ENCODE peak calls at places on chromosomes 1 and 21, in six cellular contexts. One of them, this sample, is unnamed.

GRCh38 chr1:156291226-156292061 is 4.0 kb downstream of the GLMP start:
- DNase-seq in GF-D8: no peak
- DNase-seq in body of pancreas: peak; percentile 94
- DNase-seq in activated CD4-positive, CD25-positive, alpha-beta regulatory T cell treated with anti-CD3 and anti-CD28 coated beads, Interleukin-2, amount 50 U/mL, for 16 hours: no peak
- DNase-seq in stimulated activated CD4-positive, alpha-beta T cell treated with anti-CD3 and anti-CD28 coated beads, TNF-alpha, amount 100 ng/mL, for 48 hours: no peak
- DNase-seq in globus pallidus: peak; percentile 86
- DNase-seq in this sample: no peak

GRCh38 chr1:170321113-170321512 is 175.4 kb downstream of the NTMT2 start:
- DNase-seq in activated CD4-positive, CD25-positive, alpha-beta regulatory T cell treated with anti-CD3 and anti-CD28 coated beads, Interleukin-2, amount 50 U/mL, for 16 hours: no peak
- DNase-seq in GF-D8: no peak
- DNase-seq in globus pallidus: no peak
- DNase-seq in stimulated activated CD4-positive, alpha-beta T cell treated with anti-CD3 and anti-CD28 coated beads, TNF-alpha, amount 100 ng/mL, for 48 hours: no peak
- DNase-seq in body of pancreas: no peak
- DNase-seq in this sample: no peak

GRCh38 chr1:89565521-89565920 is 40.9 kb downstream of the LRRC8B start:
- DNase-seq in body of pancreas: no peak
- DNase-seq in stimulated activated CD4-positive, alpha-beta T cell treated with anti-CD3 and anti-CD28 coated beads, TNF-alpha, amount 100 ng/mL, for 48 hours: no peak
- DNase-seq in activated CD4-positive, CD25-positive, alpha-beta regulatory T cell treated with anti-CD3 and anti-CD28 coated beads, Interleukin-2, amount 50 U/mL, for 16 hours: no peak
- DNase-seq in globus pallidus: no peak
- DNase-seq in GF-D8: no peak
- DNase-seq in this sample: no peak

GRCh38 chr1:40703316-40703715 is 11.8 kb downstream of the NFYC start:
- DNase-seq in body of pancreas: no peak
- DNase-seq in GF-D8: no peak
- DNase-seq in activated CD4-positive, CD25-positive, alpha-beta regulatory T cell treated with anti-CD3 and anti-CD28 coated beads, Interleukin-2, amount 50 U/mL, for 16 hours: no peak
- DNase-seq in globus pallidus: no peak
- DNase-seq in stimulated activated CD4-positive, alpha-beta T cell treated with anti-CD3 and anti-CD28 coated beads, TNF-alpha, amount 100 ng/mL, for 48 hours: no peak
- DNase-seq in this sample: no peak

GRCh38 chr1:215650446-215651149 is 83.5 kb downstream of the KCTD3 start:
- DNase-seq in globus pallidus: no peak
- DNase-seq in body of pancreas: no peak
- DNase-seq in stimulated activated CD4-positive, alpha-beta T cell treated with anti-CD3 and anti-CD28 coated beads, TNF-alpha, amount 100 ng/mL, for 48 hours: no peak
- DNase-seq in activated CD4-positive, CD25-positive, alpha-beta regulatory T cell treated with anti-CD3 and anti-CD28 coated beads, Interleukin-2, amount 50 U/mL, for 16 hours: no peak
- DNase-seq in GF-D8: no peak
- DNase-seq in this sample: no peak

GRCh38 chr1:13838236-13838635 is 138.2 kb downstream of the PRDM2 start:
- DNase-seq in GF-D8: no peak
- DNase-seq in stimulated activated CD4-positive, alpha-beta T cell treated with anti-CD3 and anti-CD28 coated beads, TNF-alpha, amount 100 ng/mL, for 48 hours: no peak
- DNase-seq in activated CD4-positive, CD25-positive, alpha-beta regulatory T cell treated with anti-CD3 and anti-CD28 coated beads, Interleukin-2, amount 50 U/mL, for 16 hours: no peak
- DNase-seq in body of pancreas: no peak
- DNase-seq in globus pallidus: no peak
- DNase-seq in this sample: no peak

GRCh38 chr1:184684285-184685077 is 70.2 kb downstream of the EDEM3 start:
- DNase-seq in GF-D8: no peak
- DNase-seq in stimulated activated CD4-positive, alpha-beta T cell treated with anti-CD3 and anti-CD28 coated beads, TNF-alpha, amount 100 ng/mL, for 48 hours: no peak
- DNase-seq in globus pallidus: peak; percentile 47
- DNase-seq in body of pancreas: no peak
- DNase-seq in activated CD4-positive, CD25-positive, alpha-beta regulatory T cell treated with anti-CD3 and anti-CD28 coated beads, Interleukin-2, amount 50 U/mL, for 16 hours: no peak
- DNase-seq in this sample: no peak

GRCh38 chr1:62484824-62485468 is 48.1 kb downstream of the USP1 start:
- DNase-seq in body of pancreas: no peak
- DNase-seq in activated CD4-positive, CD25-positive, alpha-beta regulatory T cell treated with anti-CD3 and anti-CD28 coated beads, Interleukin-2, amount 50 U/mL, for 16 hours: no peak
- DNase-seq in stimulated activated CD4-positive, alpha-beta T cell treated with anti-CD3 and anti-CD28 coated beads, TNF-alpha, amount 100 ng/mL, for 48 hours: no peak
- DNase-seq in GF-D8: no peak
- DNase-seq in globus pallidus: no peak
- DNase-seq in this sample: no peak

GRCh38 chr1:41480204-41481108 is 4.0 kb downstream of the EDN2 start:
- DNase-seq in activated CD4-positive, CD25-positive, alpha-beta regulatory T cell treated with anti-CD3 and anti-CD28 coated beads, Interleukin-2, amount 50 U/mL, for 16 hours: no peak
- DNase-seq in stimulated activated CD4-positive, alpha-beta T cell treated with anti-CD3 and anti-CD28 coated beads, TNF-alpha, amount 100 ng/mL, for 48 hours: no peak
- DNase-seq in GF-D8: no peak
- DNase-seq in globus pallidus: no peak
- DNase-seq in body of pancreas: no peak
- DNase-seq in this sample: no peak

GRCh38 chr1:181397841-181398240 is 85.5 kb upstream of the CACNA1E start:
- DNase-seq in GF-D8: no peak
- DNase-seq in globus pallidus: no peak
- DNase-seq in stimulated activated CD4-positive, alpha-beta T cell treated with anti-CD3 and anti-CD28 coated beads, TNF-alpha, amount 100 ng/mL, for 48 hours: no peak
- DNase-seq in activated CD4-positive, CD25-positive, alpha-beta regulatory T cell treated with anti-CD3 and anti-CD28 coated beads, Interleukin-2, amount 50 U/mL, for 16 hours: no peak
- DNase-seq in body of pancreas: peak; percentile 38
- DNase-seq in this sample: peak; percentile 65

GRCh38 chr1:235325139-235325538 is 2.8 kb downstream of the ARID4B start:
- DNase-seq in globus pallidus: no peak
- DNase-seq in activated CD4-positive, CD25-positive, alpha-beta regulatory T cell treated with anti-CD3 and anti-CD28 coated beads, Interleukin-2, amount 50 U/mL, for 16 hours: no peak
- DNase-seq in stimulated activated CD4-positive, alpha-beta T cell treated with anti-CD3 and anti-CD28 coated beads, TNF-alpha, amount 100 ng/mL, for 48 hours: no peak
- DNase-seq in body of pancreas: no peak
- DNase-seq in GF-D8: no peak
- DNase-seq in this sample: no peak

GRCh38 chr1:71298633-71299032 is 217.8 kb upstream of the ZRANB2 start:
- DNase-seq in stimulated activated CD4-positive, alpha-beta T cell treated with anti-CD3 and anti-CD28 coated beads, TNF-alpha, amount 100 ng/mL, for 48 hours: no peak
- DNase-seq in globus pallidus: no peak
- DNase-seq in GF-D8: no peak
- DNase-seq in activated CD4-positive, CD25-positive, alpha-beta regulatory T cell treated with anti-CD3 and anti-CD28 coated beads, Interleukin-2, amount 50 U/mL, for 16 hours: no peak
- DNase-seq in body of pancreas: no peak
- DNase-seq in this sample: no peak

GRCh38 chr1:47179023-47179987 is 10.5 kb downstream of the PDZK1IP1 start:
- DNase-seq in body of pancreas: peak; percentile 91
- DNase-seq in globus pallidus: peak; percentile 70
- DNase-seq in stimulated activated CD4-positive, alpha-beta T cell treated with anti-CD3 and anti-CD28 coated beads, TNF-alpha, amount 100 ng/mL, for 48 hours: peak; percentile 61
- DNase-seq in GF-D8: peak; percentile 63
- DNase-seq in activated CD4-positive, CD25-positive, alpha-beta regulatory T cell treated with anti-CD3 and anti-CD28 coated beads, Interleukin-2, amount 50 U/mL, for 16 hours: peak; percentile 41
- DNase-seq in this sample: peak; percentile 85

GRCh38 chr1:90198616-90199015 is 203.7 kb downstream of the ZNF326 start:
- DNase-seq in stimulated activated CD4-positive, alpha-beta T cell treated with anti-CD3 and anti-CD28 coated beads, TNF-alpha, amount 100 ng/mL, for 48 hours: no peak
- DNase-seq in GF-D8: no peak
- DNase-seq in globus pallidus: no peak
- DNase-seq in body of pancreas: no peak
- DNase-seq in activated CD4-positive, CD25-positive, alpha-beta regulatory T cell treated with anti-CD3 and anti-CD28 coated beads, Interleukin-2, amount 50 U/mL, for 16 hours: no peak
- DNase-seq in this sample: no peak

GRCh38 chr1:2534775-2535387 is 4.8 kb upstream of the HES5 start:
- DNase-seq in body of pancreas: no peak
- DNase-seq in globus pallidus: no peak
- DNase-seq in stimulated activated CD4-positive, alpha-beta T cell treated with anti-CD3 and anti-CD28 coated beads, TNF-alpha, amount 100 ng/mL, for 48 hours: no peak
- DNase-seq in GF-D8: no peak
- DNase-seq in activated CD4-positive, CD25-positive, alpha-beta regulatory T cell treated with anti-CD3 and anti-CD28 coated beads, Interleukin-2, amount 50 U/mL, for 16 hours: no peak
- DNase-seq in this sample: no peak

GRCh38 chr1:167220537-167221125 is at the start of gene POU2F1:
- DNase-seq in stimulated activated CD4-positive, alpha-beta T cell treated with anti-CD3 and anti-CD28 coated beads, TNF-alpha, amount 100 ng/mL, for 48 hours: peak; percentile 96
- DNase-seq in activated CD4-positive, CD25-positive, alpha-beta regulatory T cell treated with anti-CD3 and anti-CD28 coated beads, Interleukin-2, amount 50 U/mL, for 16 hours: peak; percentile 99
- DNase-seq in globus pallidus: peak; percentile 99
- DNase-seq in body of pancreas: peak; percentile 99
- DNase-seq in GF-D8: peak; percentile 95
- DNase-seq in this sample: peak; percentile 99

GRCh38 chr1:93774707-93775106 is 93.1 kb upstream of the BCAR3 start:
- DNase-seq in stimulated activated CD4-positive, alpha-beta T cell treated with anti-CD3 and anti-CD28 coated beads, TNF-alpha, amount 100 ng/mL, for 48 hours: no peak
- DNase-seq in GF-D8: no peak
- DNase-seq in body of pancreas: no peak
- DNase-seq in globus pallidus: no peak
- DNase-seq in activated CD4-positive, CD25-positive, alpha-beta regulatory T cell treated with anti-CD3 and anti-CD28 coated beads, Interleukin-2, amount 50 U/mL, for 16 hours: no peak
- DNase-seq in this sample: no peak

GRCh38 chr1:1629430-1630190 is 2.4 kb upstream of the MMP23B start:
- DNase-seq in GF-D8: no peak
- DNase-seq in body of pancreas: no peak
- DNase-seq in activated CD4-positive, CD25-positive, alpha-beta regulatory T cell treated with anti-CD3 and anti-CD28 coated beads, Interleukin-2, amount 50 U/mL, for 16 hours: peak; percentile 44
- DNase-seq in globus pallidus: no peak
- DNase-seq in stimulated activated CD4-positive, alpha-beta T cell treated with anti-CD3 and anti-CD28 coated beads, TNF-alpha, amount 100 ng/mL, for 48 hours: no peak
- DNase-seq in this sample: peak; percentile 85

GRCh38 chr1:244866355-244866754 is 2.0 kb upstream of the HNRNPU start:
- DNase-seq in body of pancreas: no peak
- DNase-seq in activated CD4-positive, CD25-positive, alpha-beta regulatory T cell treated with anti-CD3 and anti-CD28 coated beads, Interleukin-2, amount 50 U/mL, for 16 hours: no peak
- DNase-seq in stimulated activated CD4-positive, alpha-beta T cell treated with anti-CD3 and anti-CD28 coated beads, TNF-alpha, amount 100 ng/mL, for 48 hours: no peak
- DNase-seq in GF-D8: no peak
- DNase-seq in globus pallidus: no peak
- DNase-seq in this sample: no peak

GRCh38 chr1:16046865-16047264 is 3.3 kb downstream of the CLCNKB start:
- DNase-seq in body of pancreas: no peak
- DNase-seq in globus pallidus: no peak
- DNase-seq in stimulated activated CD4-positive, alpha-beta T cell treated with anti-CD3 and anti-CD28 coated beads, TNF-alpha, amount 100 ng/mL, for 48 hours: no peak
- DNase-seq in GF-D8: no peak
- DNase-seq in activated CD4-positive, CD25-positive, alpha-beta regulatory T cell treated with anti-CD3 and anti-CD28 coated beads, Interleukin-2, amount 50 U/mL, for 16 hours: no peak
- DNase-seq in this sample: no peak

GRCh38 chr1:85830837-85831236 is 122.6 kb upstream of the ZNHIT6 start:
- DNase-seq in body of pancreas: no peak
- DNase-seq in stimulated activated CD4-positive, alpha-beta T cell treated with anti-CD3 and anti-CD28 coated beads, TNF-alpha, amount 100 ng/mL, for 48 hours: no peak
- DNase-seq in GF-D8: no peak
- DNase-seq in globus pallidus: no peak
- DNase-seq in activated CD4-positive, CD25-positive, alpha-beta regulatory T cell treated with anti-CD3 and anti-CD28 coated beads, Interleukin-2, amount 50 U/mL, for 16 hours: no peak
- DNase-seq in this sample: no peak

GRCh38 chr1:225629483-225629882 is 23.4 kb downstream of the ENAH start:
- DNase-seq in activated CD4-positive, CD25-positive, alpha-beta regulatory T cell treated with anti-CD3 and anti-CD28 coated beads, Interleukin-2, amount 50 U/mL, for 16 hours: no peak
- DNase-seq in GF-D8: no peak
- DNase-seq in stimulated activated CD4-positive, alpha-beta T cell treated with anti-CD3 and anti-CD28 coated beads, TNF-alpha, amount 100 ng/mL, for 48 hours: no peak
- DNase-seq in globus pallidus: no peak
- DNase-seq in body of pancreas: no peak
- DNase-seq in this sample: no peak

GRCh38 chr1:201553496-201554166 is 14.7 kb downstream of the NAV1 start:
- DNase-seq in globus pallidus: no peak
- DNase-seq in body of pancreas: no peak
- DNase-seq in activated CD4-positive, CD25-positive, alpha-beta regulatory T cell treated with anti-CD3 and anti-CD28 coated beads, Interleukin-2, amount 50 U/mL, for 16 hours: no peak
- DNase-seq in GF-D8: no peak
- DNase-seq in stimulated activated CD4-positive, alpha-beta T cell treated with anti-CD3 and anti-CD28 coated beads, TNF-alpha, amount 100 ng/mL, for 48 hours: no peak
- DNase-seq in this sample: no peak

GRCh38 chr1:6224733-6225132 is 11.0 kb downstream of the ICMT start:
- DNase-seq in GF-D8: no peak
- DNase-seq in body of pancreas: no peak
- DNase-seq in stimulated activated CD4-positive, alpha-beta T cell treated with anti-CD3 and anti-CD28 coated beads, TNF-alpha, amount 100 ng/mL, for 48 hours: no peak
- DNase-seq in globus pallidus: no peak
- DNase-seq in activated CD4-positive, CD25-positive, alpha-beta regulatory T cell treated with anti-CD3 and anti-CD28 coated beads, Interleukin-2, amount 50 U/mL, for 16 hours: no peak
- DNase-seq in this sample: no peak

GRCh38 chr21:31558839-31559367 is 100.6 kb upstream of the SOD1 start:
- DNase-seq in activated CD4-positive, CD25-positive, alpha-beta regulatory T cell treated with anti-CD3 and anti-CD28 coated beads, Interleukin-2, amount 50 U/mL, for 16 hours: peak; percentile 73
- DNase-seq in stimulated activated CD4-positive, alpha-beta T cell treated with anti-CD3 and anti-CD28 coated beads, TNF-alpha, amount 100 ng/mL, for 48 hours: peak; percentile 81
- DNase-seq in GF-D8: no peak
- DNase-seq in body of pancreas: peak; percentile 80
- DNase-seq in globus pallidus: peak; percentile 96
- DNase-seq in this sample: peak; percentile 95

GRCh38 chr1:25581764-25582163 is 34.8 kb upstream of the MAN1C1 start:
- DNase-seq in globus pallidus: no peak
- DNase-seq in GF-D8: no peak
- DNase-seq in stimulated activated CD4-positive, alpha-beta T cell treated with anti-CD3 and anti-CD28 coated beads, TNF-alpha, amount 100 ng/mL, for 48 hours: no peak
- DNase-seq in activated CD4-positive, CD25-positive, alpha-beta regulatory T cell treated with anti-CD3 and anti-CD28 coated beads, Interleukin-2, amount 50 U/mL, for 16 hours: no peak
- DNase-seq in body of pancreas: no peak
- DNase-seq in this sample: no peak

GRCh38 chr1:85707267-85707989 is 805 bp downstream of the ZNHIT6 start:
- DNase-seq in body of pancreas: no peak
- DNase-seq in globus pallidus: no peak
- DNase-seq in stimulated activated CD4-positive, alpha-beta T cell treated with anti-CD3 and anti-CD28 coated beads, TNF-alpha, amount 100 ng/mL, for 48 hours: no peak
- DNase-seq in activated CD4-positive, CD25-positive, alpha-beta regulatory T cell treated with anti-CD3 and anti-CD28 coated beads, Interleukin-2, amount 50 U/mL, for 16 hours: no peak
- DNase-seq in GF-D8: no peak
- DNase-seq in this sample: no peak

GRCh38 chr1:222043444-222044292 is 301.8 kb upstream of the DUSP10 start:
- DNase-seq in stimulated activated CD4-positive, alpha-beta T cell treated with anti-CD3 and anti-CD28 coated beads, TNF-alpha, amount 100 ng/mL, for 48 hours: no peak
- DNase-seq in GF-D8: no peak
- DNase-seq in activated CD4-positive, CD25-positive, alpha-beta regulatory T cell treated with anti-CD3 and anti-CD28 coated beads, Interleukin-2, amount 50 U/mL, for 16 hours: no peak
- DNase-seq in globus pallidus: no peak
- DNase-seq in body of pancreas: no peak
- DNase-seq in this sample: no peak

GRCh38 chr1:10380594-10381275 is 18.1 kb upstream of the PGD start:
- DNase-seq in GF-D8: no peak
- DNase-seq in globus pallidus: peak; percentile 36
- DNase-seq in body of pancreas: no peak
- DNase-seq in stimulated activated CD4-positive, alpha-beta T cell treated with anti-CD3 and anti-CD28 coated beads, TNF-alpha, amount 100 ng/mL, for 48 hours: no peak
- DNase-seq in activated CD4-positive, CD25-positive, alpha-beta regulatory T cell treated with anti-CD3 and anti-CD28 coated beads, Interleukin-2, amount 50 U/mL, for 16 hours: no peak
- DNase-seq in this sample: no peak

GRCh38 chr1:181087400-181087901 is 1.0 kb upstream of the IER5 start:
- DNase-seq in activated CD4-positive, CD25-positive, alpha-beta regulatory T cell treated with anti-CD3 and anti-CD28 coated beads, Interleukin-2, amount 50 U/mL, for 16 hours: no peak
- DNase-seq in GF-D8: peak; percentile 82
- DNase-seq in stimulated activated CD4-positive, alpha-beta T cell treated with anti-CD3 and anti-CD28 coated beads, TNF-alpha, amount 100 ng/mL, for 48 hours: no peak
- DNase-seq in globus pallidus: no peak
- DNase-seq in body of pancreas: peak; percentile 57
- DNase-seq in this sample: peak; percentile 40

GRCh38 chr1:151509350-151510019 is 1.7 kb upstream of the CGN start:
- DNase-seq in GF-D8: no peak
- DNase-seq in stimulated activated CD4-positive, alpha-beta T cell treated with anti-CD3 and anti-CD28 coated beads, TNF-alpha, amount 100 ng/mL, for 48 hours: no peak
- DNase-seq in globus pallidus: no peak
- DNase-seq in activated CD4-positive, CD25-positive, alpha-beta regulatory T cell treated with anti-CD3 and anti-CD28 coated beads, Interleukin-2, amount 50 U/mL, for 16 hours: no peak
- DNase-seq in body of pancreas: no peak
- DNase-seq in this sample: no peak

GRCh38 chr21:45991606-45992301 is 10.2 kb downstream of the COL6A1 start:
- DNase-seq in stimulated activated CD4-positive, alpha-beta T cell treated with anti-CD3 and anti-CD28 coated beads, TNF-alpha, amount 100 ng/mL, for 48 hours: no peak
- DNase-seq in GF-D8: no peak
- DNase-seq in body of pancreas: no peak
- DNase-seq in activated CD4-positive, CD25-positive, alpha-beta regulatory T cell treated with anti-CD3 and anti-CD28 coated beads, Interleukin-2, amount 50 U/mL, for 16 hours: no peak
- DNase-seq in globus pallidus: no peak
- DNase-seq in this sample: no peak

GRCh38 chr1:207217778-207218511 is 103.5 kb upstream of the CD55 start:
- DNase-seq in activated CD4-positive, CD25-positive, alpha-beta regulatory T cell treated with anti-CD3 and anti-CD28 coated beads, Interleukin-2, amount 50 U/mL, for 16 hours: no peak
- DNase-seq in body of pancreas: no peak
- DNase-seq in globus pallidus: no peak
- DNase-seq in stimulated activated CD4-positive, alpha-beta T cell treated with anti-CD3 and anti-CD28 coated beads, TNF-alpha, amount 100 ng/mL, for 48 hours: no peak
- DNase-seq in GF-D8: no peak
- DNase-seq in this sample: no peak

GRCh38 chr1:3733603-3734591 is 18.4 kb upstream of the CCDC27 start:
- DNase-seq in body of pancreas: no peak
- DNase-seq in globus pallidus: no peak
- DNase-seq in activated CD4-positive, CD25-positive, alpha-beta regulatory T cell treated with anti-CD3 and anti-CD28 coated beads, Interleukin-2, amount 50 U/mL, for 16 hours: no peak
- DNase-seq in stimulated activated CD4-positive, alpha-beta T cell treated with anti-CD3 and anti-CD28 coated beads, TNF-alpha, amount 100 ng/mL, for 48 hours: no peak
- DNase-seq in GF-D8: no peak
- DNase-seq in this sample: no peak

GRCh38 chr1:101704895-101705294 is 291.8 kb downstream of the OLFM3 start:
- DNase-seq in body of pancreas: no peak
- DNase-seq in GF-D8: no peak
- DNase-seq in activated CD4-positive, CD25-positive, alpha-beta regulatory T cell treated with anti-CD3 and anti-CD28 coated beads, Interleukin-2, amount 50 U/mL, for 16 hours: no peak
- DNase-seq in globus pallidus: no peak
- DNase-seq in stimulated activated CD4-positive, alpha-beta T cell treated with anti-CD3 and anti-CD28 coated beads, TNF-alpha, amount 100 ng/mL, for 48 hours: no peak
- DNase-seq in this sample: no peak

GRCh38 chr1:116448785-116449385 is 75.8 kb downstream of the ATP1A1 start:
- DNase-seq in activated CD4-positive, CD25-positive, alpha-beta regulatory T cell treated with anti-CD3 and anti-CD28 coated beads, Interleukin-2, amount 50 U/mL, for 16 hours: no peak
- DNase-seq in GF-D8: no peak
- DNase-seq in stimulated activated CD4-positive, alpha-beta T cell treated with anti-CD3 and anti-CD28 coated beads, TNF-alpha, amount 100 ng/mL, for 48 hours: no peak
- DNase-seq in globus pallidus: no peak
- DNase-seq in body of pancreas: no peak
- DNase-seq in this sample: no peak